ENCODE peak calls at places on chromosomes 13 and 19, in nine cellular contexts. U is activated naive CD4-positive, alpha-beta T cell treated with anti-CD3 and anti-CD28 coated beads, Interleukin-2, amount 50 U/mL, for 72 hours; Y is activated T-cell treated with anti-CD3 and anti-CD28 coated beads, Interleukin-2, amount 50 U/mL, for 48 hours; K is non-pigmented ciliary epithelial cell; N is effector memory CD4-positive, alpha-beta T cell; T is AG09319; B is naive thymus-derived CD4-positive, alpha-beta T cell; L is COR-L47; W is fibroblast of the conjunctiva. R is an unnamed sample.

GRCh38 chr19:43362179-43362578 is 8.7 kb downstream of the CD177 start:
- DNase-seq in U (no peak), Y (no peak), K (no peak), N (no peak), T (no peak), B (no peak), L (no peak), W (no peak), R (no peak)

GRCh38 chr13:112616586-112617381 is 28.8 kb upstream of the TUBGCP3 start:
- DNase-seq in U (no peak), Y (peak; percentile 43), K (no peak), N (no peak), T (peak; percentile 15), B (peak; percentile 5), L (peak; percentile 31), W (peak; percentile 21), R (no peak)

GRCh38 chr13:100473087-100473486 is 115.5 kb downstream of the GGACT start:
- DNase-seq in U (no peak), Y (no peak), K (no peak), N (no peak), T (no peak), B (no peak), L (peak; percentile 13), W (no peak), R (no peak)

GRCh38 chr13:49023441-49023840 is 47.7 kb downstream of the FNDC3A start:
- DNase-seq in U (no peak), Y (no peak), K (peak; percentile 70), N (no peak), T (no peak), B (no peak), L (no peak), W (peak; percentile 26), R (no peak)

GRCh38 chr13:100443998-100444328 is 144.6 kb downstream of the GGACT start:
- DNase-seq in U (no peak), Y (no peak), K (no peak), N (no peak), T (no peak), B (no peak), L (no peak), W (no peak), R (no peak)

GRCh38 chr19:27750697-27751391 is 1462.1 kb downstream of the UQCRFS1 start:
- DNase-seq in U (no peak), Y (no peak), K (no peak), N (no peak), T (no peak), B (no peak), L (no peak), W (no peak), R (no peak)

GRCh38 chr13:25300861-25301346 is 521 bp upstream of the NUP58 start:
- DNase-seq in U (no peak), Y (peak; percentile 55), K (no peak), N (no peak), T (no peak), B (no peak), L (no peak), W (no peak), R (no peak)

GRCh38 chr13:64819081-64819480 is 2411.1 kb downstream of the PCDH9 start:
- DNase-seq in U (no peak), Y (no peak), K (no peak), N (no peak), T (no peak), B (no peak), L (no peak), W (no peak), R (no peak)

GRCh38 chr13:99677388-99677951 is 176.2 kb downstream of the TM9SF2 start:
- DNase-seq in U (no peak), Y (no peak), K (no peak), N (no peak), T (no peak), B (no peak), L (peak; percentile 94), W (peak; percentile 13), R (no peak)

GRCh38 chr19:30371960-30372824 is at the start of gene ZNF536:
- DNase-seq in U (no peak), Y (no peak), K (no peak), N (no peak), T (no peak), B (no peak), L (no peak), W (no peak), R (peak; percentile 92)

GRCh38 chr13:100197591-100198365 is 108.9 kb downstream of the PCCA start:
- DNase-seq in U (no peak), Y (no peak), K (no peak), N (no peak), T (no peak), B (no peak), L (no peak), W (no peak), R (no peak)

GRCh38 chr19:18672606-18673337 is 10.7 kb upstream of the CRTC1 start:
- DNase-seq in U (no peak), Y (no peak), K (no peak), N (no peak), T (no peak), B (no peak), L (no peak), W (peak; percentile 72), R (peak; percentile 54)

GRCh38 chr19:58417071-58417470 is 8.6 kb downstream of the ZNF584 start:
- DNase-seq in U (no peak), Y (no peak), K (no peak), N (no peak), T (no peak), B (no peak), L (no peak), W (no peak), R (no peak)

GRCh38 chr13:105572401-105572800 is 963.1 kb downstream of the EFNB2 start:
- DNase-seq in U (no peak), Y (no peak), K (no peak), N (no peak), T (no peak), B (no peak), L (no peak), W (no peak), R (no peak)

GRCh38 chr19:51473009-51473707 is 5.2 kb upstream of the CEACAM18 start:
- DNase-seq in U (peak; percentile 72), Y (peak; percentile 91), K (peak; percentile 15), N (peak; percentile 51), T (peak; percentile 22), B (peak; percentile 79), L (peak; percentile 18), W (peak; percentile 17), R (peak; percentile 27)

GRCh38 chr19:47247308-47247990 is 8.9 kb upstream of the CCDC9 start:
- DNase-seq in U (peak; percentile 82), Y (peak; percentile 91), K (no peak), N (peak; percentile 62), T (no peak), B (peak; percentile 81), L (no peak), W (no peak), R (no peak)

GRCh38 chr19:10352764-10353671 is 13.6 kb upstream of the ICAM3 start:
- DNase-seq in U (no peak), Y (peak; percentile 30), K (no peak), N (no peak), T (no peak), B (no peak), L (no peak), W (peak; percentile 64), R (no peak)

GRCh38 chr19:38284422-38284821 is 19.6 kb upstream of the C19orf33 start:
- DNase-seq in U (no peak), Y (no peak), K (no peak), N (no peak), T (no peak), B (no peak), L (no peak), W (no peak), R (no peak)

GRCh38 chr19:6034512-6034911 is 56.6 kb upstream of the RANBP3 start:
- DNase-seq in U (peak; percentile 6), Y (peak; percentile 8), K (no peak), N (no peak), T (no peak), B (no peak), L (no peak), W (no peak), R (no peak)

GRCh38 chr19:29571181-29571580 is 34.9 kb upstream of the POP4 start:
- DNase-seq in U (no peak), Y (no peak), K (no peak), N (no peak), T (no peak), B (no peak), L (no peak), W (no peak), R (no peak)

GRCh38 chr13:36447501-36447900 is 15.2 kb downstream of the CCNA1 start:
- DNase-seq in U (no peak), Y (no peak), K (no peak), N (no peak), T (no peak), B (no peak), L (no peak), W (no peak), R (no peak)

GRCh38 chr19:58568731-58569130 is 4.4 kb downstream of the MZF1 start:
- DNase-seq in U (peak; percentile 42), Y (peak; percentile 13), K (no peak), N (no peak), T (no peak), B (no peak), L (no peak), W (no peak), R (no peak)

GRCh38 chr13:29946093-29946492 is 95.7 kb upstream of the UBL3 start:
- DNase-seq in U (no peak), Y (no peak), K (no peak), N (no peak), T (no peak), B (no peak), L (no peak), W (no peak), R (no peak)

GRCh38 chr19:43623889-43624670 is 4.7 kb upstream of the ZNF428 start:
- DNase-seq in U (no peak), Y (peak; percentile 45), K (no peak), N (no peak), T (no peak), B (no peak), L (no peak), W (no peak), R (no peak)

GRCh38 chr19:3547301-3547731 is 8.3 kb downstream of the TEKTIP1 start:
- DNase-seq in U (no peak), Y (peak; percentile 64), K (no peak), N (no peak), T (no peak), B (no peak), L (no peak), W (no peak), R (no peak)

GRCh38 chr19:36113895-36114762 is 546 bp downstream of the POLR2I start:
- DNase-seq in U (peak; percentile 69), Y (peak; percentile 39), K (no peak), N (no peak), T (no peak), B (no peak), L (peak; percentile 15), W (no peak), R (peak; percentile 36)

GRCh38 chr19:17333611-17334413 is 843 bp downstream of the ANO8 start:
- DNase-seq in U (no peak), Y (peak; percentile 86), K (no peak), N (peak; percentile 44), T (no peak), B (peak; percentile 39), L (no peak), W (no peak), R (no peak)

GRCh38 chr13:51923983-51924539 is 62.3 kb downstream of the CCDC70 start:
- DNase-seq in U (peak; percentile 31), Y (peak; percentile 30), K (no peak), N (no peak), T (no peak), B (no peak), L (no peak), W (no peak), R (no peak)

GRCh38 chr19:18089726-18090125 is 3.0 kb upstream of the IL12RB1 start:
- DNase-seq in U (no peak), Y (peak; percentile 34), K (no peak), N (no peak), T (no peak), B (no peak), L (no peak), W (no peak), R (peak; percentile 96)

GRCh38 chr13:74305876-74306275 is 171.7 kb upstream of the KLF12 start:
- DNase-seq in U (no peak), Y (no peak), K (no peak), N (no peak), T (no peak), B (no peak), L (no peak), W (no peak), R (no peak)

GRCh38 chr13:44713793-44714469 is 137.8 kb upstream of the TSC22D1 start:
- DNase-seq in U (no peak), Y (no peak), K (peak; percentile 97), N (no peak), T (peak; percentile 68), B (no peak), L (no peak), W (peak; percentile 78), R (no peak)

R was measured in putamen.